ENCODE peak calls at places on chromosomes 5 and 9, in seven cellular contexts. H is A549, L is heart right ventricle, F is adrenal gland, D is PC-3, G is heart left ventricle, C is IMR-90. T is an unnamed sample. For H3K4me1, the result is how much of the 10 kb centered on the place peaks cover.

GRCh38 chr5:140637722-140638473 is 1.4 kb upstream of the TMCO6 start:
- DNase-seq in H (no peak), L (no peak), F (no peak), D (no peak), G (no peak), C (no peak), T (no peak)

GRCh38 chr5:61256474-61256873 is 75.6 kb upstream of the ZSWIM6 start:
- DNase-seq in H (no peak), L (peak), F (peak), D (peak), G (peak), C (no peak), T (no peak)

GRCh38 chr5:153623906-153624765 is 133.7 kb downstream of the GRIA1 start:
- DNase-seq in H (no peak), L (no peak), F (no peak), D (peak), G (no peak), C (peak), T (no peak)

GRCh38 chr9:98642661-98643312 is 65.9 kb downstream of the GABBR2 start:
- DNase-seq in H (no peak), L (no peak), F (no peak), D (no peak), G (no peak), C (no peak), T (no peak)

GRCh38 chr5:31962928-31963327 is 211.2 kb downstream of the GOLPH3 start:
- DNase-seq in H (no peak), L (no peak), F (no peak), D (peak), G (no peak), C (no peak), T (no peak)

GRCh38 chr5:78497573-78498533 is 137.4 kb downstream of the SCAMP1 start:
- DNase-seq in H (no peak), L (no peak), F (no peak), D (no peak), G (no peak), C (no peak), T (no peak)

GRCh38 chr9:14096182-14096922 is 217.6 kb downstream of the NFIB start:
- DNase-seq in H (peak), L (no peak), F (no peak), D (no peak), G (no peak), C (peak), T (peak)

GRCh38 chr5:67234671-67235176 is 38.1 kb upstream of the CD180 start:
- DNase-seq in H (no peak), L (peak), F (peak), D (peak), G (no peak), C (peak), T (peak)

GRCh38 chr5:139747583-139748504 is 47.8 kb upstream of the PSD2 start:
- DNase-seq in H (no peak), L (peak), F (peak), D (no peak), G (peak), C (peak), T (peak)

GRCh38 chr9:113668057-113668456 is 204.5 kb downstream of the RGS3 start:
- DNase-seq in H (no peak), L (no peak), F (no peak), D (no peak), G (no peak), C (no peak), T (no peak)

GRCh38 chr9:7055201-7055903 is 297.6 kb downstream of the KDM4C start:
- DNase-seq in H (no peak), L (no peak), F (no peak), D (no peak), G (no peak), C (no peak), T (peak)

GRCh38 chr5:107671742-107672211 is 1.0 kb upstream of the EFNA5 start:
- DNase-seq in H (peak), L (no peak), F (no peak), D (peak), G (no peak), C (peak), T (peak)

GRCh38 chr5:160230686-160231527 is 1.6 kb downstream of the FABP6 start:
- DNase-seq in H (no peak), L (no peak), F (peak), D (peak), G (no peak), C (peak), T (peak)

GRCh38 chr9:133874061-133874638 is 118.0 kb downstream of the VAV2 start:
- DNase-seq in H (peak), L (no peak), F (peak), D (peak), G (no peak), C (peak), T (peak)

GRCh38 chr9:133875131-133875530 is 117.0 kb downstream of the VAV2 start:
- DNase-seq in H (no peak), L (no peak), F (no peak), D (no peak), G (peak), C (no peak), T (no peak)

GRCh38 chr9:133876144-133876543 is 116.0 kb downstream of the VAV2 start:
- DNase-seq in H (no peak), L (no peak), F (no peak), D (no peak), G (peak), C (no peak), T (peak)

GRCh38 chr9:133873006-133873780 is 118.9 kb downstream of the VAV2 start:
- DNase-seq in H (no peak), L (no peak), F (peak), D (no peak), G (no peak), C (no peak), T (no peak)

GRCh38 chr9:133874659-133875058 is 117.5 kb downstream of the VAV2 start:
- DNase-seq in H (no peak), L (no peak), F (no peak), D (no peak), G (no peak), C (no peak), T (no peak)
- H3K4me1 ChIP-seq in H (half or more), L (under half), F (under half), D (under half), G (under half), C (under half), T (under half)

GRCh38 chr5:77030097-77031071 is at the start of gene AGGF1:
- DNase-seq in H (peak), L (peak), F (peak), D (peak), G (peak), C (peak), T (peak)
- TF ChIP-seq CTCF in H (no peak), L (no peak), F (no peak), D (no peak), G (no peak), C (no peak), T (no peak)

GRCh38 chr9:92974696-92975451 is 27.6 kb downstream of the FGD3 start:
- DNase-seq in H (no peak), L (no peak), F (peak), D (peak), G (no peak), C (no peak), T (no peak)
- H3K27ac ChIP-seq in H (no peak), L (no peak), F (no peak), D (peak), G (no peak), C (no peak), T (no peak)

GRCh38 chr9:131051592-131052517 is 42.9 kb downstream of the LAMC3 start:
- DNase-seq in H (no peak), L (no peak), F (no peak), D (no peak), G (no peak), C (no peak), T (no peak)

GRCh38 chr9:131049829-131050715 is 41.1 kb downstream of the LAMC3 start:
- DNase-seq in H (no peak), L (no peak), F (no peak), D (no peak), G (no peak), C (no peak), T (no peak)

GRCh38 chr9:131048820-131049219 is 39.8 kb downstream of the LAMC3 start:
- DNase-seq in H (no peak), L (no peak), F (no peak), D (no peak), G (no peak), C (no peak), T (no peak)

GRCh38 chr9:131048332-131048731 is 39.4 kb downstream of the LAMC3 start:
- DNase-seq in H (no peak), L (no peak), F (no peak), D (no peak), G (no peak), C (no peak), T (no peak)

GRCh38 chr9:131050831-131051230 is 41.9 kb downstream of the LAMC3 start:
- DNase-seq in H (no peak), L (no peak), F (no peak), D (no peak), G (no peak), C (no peak), T (no peak)
- H3K4me1 ChIP-seq in H (under half), L (under half), F (under half), D (under half), G (under half), C (under half), T (under half)

GRCh38 chr5:36060516-36060885 is 6.2 kb downstream of the UGT3A2 start:
- DNase-seq in H (peak), L (no peak), F (no peak), D (peak), G (no peak), C (no peak), T (no peak)
- TF ChIP-seq CTCF in H (peak), L (no peak), F (no peak), D (peak), G (no peak), C (peak), T (no peak)